ENCODE peak calls at places on chromosome 1, in seven cellular contexts. U is Ammon's horn; L is iris pigment epithelial cell; M is iPS-NIHi11; B is HS-27A; V is T-helper 2 cell treated with Interferon-gamma antibody and Interleukin-4, amounts not matched to agents 5 μg/mL and 100 μg/mL, for 36 hours; F is HTR-8/SVneo. X is an unnamed sample.

GRCh38 chr1:172472495-172472894 is 28.6 kb upstream of the PIGC start:
- DNase-seq in B (no peak), F (no peak), L (no peak), V (no peak), U (no peak), M (no peak), X (no peak)

GRCh38 chr1:6199298-6200187 is at the start of gene RPL22:
- DNase-seq in B (peak; percentile 99), V (peak; percentile 98), U (peak; percentile 99), L (peak; percentile 99), F (peak; percentile 85), M (peak; percentile 89), X (peak; percentile 88)

GRCh38 chr1:28716336-28716735 is 20.4 kb upstream of the YTHDF2 start:
- DNase-seq in F (no peak), U (peak; percentile 47), V (no peak), L (no peak), B (no peak), M (no peak), X (no peak)

GRCh38 chr1:34753163-34753562 is 1.7 kb upstream of the GJB5 start:
- DNase-seq in M (no peak), V (no peak), L (no peak), U (no peak), B (no peak), F (no peak), X (no peak)

GRCh38 chr1:208207388-208208131 is 36.6 kb downstream of the PLXNA2 start:
- DNase-seq in L (peak; percentile 99), F (peak; percentile 83), B (peak; percentile 88), M (no peak), V (no peak), U (peak; percentile 55), X (no peak)

GRCh38 chr1:64845831-64846425 is 101.1 kb downstream of the RAVER2 start:
- DNase-seq in M (no peak), U (no peak), F (no peak), B (no peak), L (no peak), V (no peak), X (no peak)

GRCh38 chr1:234851450-234852438 is 241.8 kb upstream of the IRF2BP2 start:
- DNase-seq in B (no peak), U (peak; percentile 55), M (no peak), V (no peak), F (peak; percentile 41), L (no peak), X (no peak)

GRCh38 chr1:228279722-228280105 is 71.9 kb downstream of the OBSCN start:
- DNase-seq in L (no peak), F (no peak), U (no peak), B (no peak), V (no peak), M (no peak), X (no peak)

GRCh38 chr1:209202826-209203439 is 380.6 kb upstream of the CAMK1G start:
- DNase-seq in U (peak; percentile 81), B (no peak), L (peak; percentile 62), M (peak; percentile 39), V (no peak), F (peak; percentile 69), X (peak; percentile 15)

GRCh38 chr1:174748603-174749002 is 251.1 kb upstream of the CACYBP start:
- DNase-seq in B (no peak), F (no peak), V (no peak), M (no peak), U (no peak), L (no peak), X (no peak)

GRCh38 chr1:156898151-156898550 is 4.6 kb downstream of the PEAR1 start:
- DNase-seq in L (peak; percentile 77), F (peak; percentile 57), U (no peak), M (no peak), B (peak; percentile 38), V (no peak), X (no peak)

GRCh38 chr1:54289061-54289938 is 89.3 kb downstream of the MRPL37 start:
- DNase-seq in B (no peak), M (no peak), L (no peak), V (no peak), U (no peak), F (no peak), X (no peak)

GRCh38 chr1:12539705-12540579 is 78.1 kb downstream of the DHRS3 start:
- DNase-seq in B (no peak), M (peak; percentile 80), L (peak; percentile 99), F (peak; percentile 87), U (no peak), V (no peak), X (no peak)

GRCh38 chr1:25711555-25712298 is 88.3 kb upstream of the SELENON start:
- DNase-seq in M (no peak), U (peak; percentile 45), L (peak; percentile 75), B (no peak), V (no peak), F (no peak), X (no peak)

GRCh38 chr1:236166041-236166440 is 23.7 kb downstream of the GPR137B start:
- DNase-seq in V (no peak), L (no peak), M (no peak), B (no peak), F (no peak), U (no peak), X (no peak)

X was measured in GM18507.